ENCODE peak calls at places on chromosomes 5 and 9, in four cellular contexts. One of them, this sample, is unnamed.

GRCh38 chr9:71098801-71099200 is 22.6 kb downstream of the TRPM3 start:
- DNase-seq in WERI-Rb-1: no peak
- DNase-seq in tibial nerve: no peak
- DNase-seq in cardiac muscle cell: no peak
- DNase-seq in this sample: no peak

GRCh38 chr5:33736510-33736909 is 155.3 kb downstream of the ADAMTS12 start:
- DNase-seq in cardiac muscle cell: no peak
- DNase-seq in tibial nerve: no peak
- DNase-seq in WERI-Rb-1: no peak
- DNase-seq in this sample: no peak

GRCh38 chr9:20884985-20885593 is 146.4 kb downstream of the HACD4 start:
- DNase-seq in WERI-Rb-1: peak; percentile 62
- DNase-seq in tibial nerve: peak; percentile 26
- DNase-seq in cardiac muscle cell: peak; percentile 45
- DNase-seq in this sample: peak; percentile 49

GRCh38 chr5:172778223-172778814 is 7.3 kb upstream of the DUSP1 start:
- DNase-seq in cardiac muscle cell: no peak
- DNase-seq in tibial nerve: no peak
- DNase-seq in WERI-Rb-1: peak; percentile 27
- DNase-seq in this sample: no peak

GRCh38 chr5:74679968-74680367 is 5.1 kb upstream of the HEXB start:
- DNase-seq in tibial nerve: no peak
- DNase-seq in WERI-Rb-1: no peak
- DNase-seq in cardiac muscle cell: no peak
- DNase-seq in this sample: no peak

GRCh38 chr5:11302663-11303062 is 541.6 kb upstream of the DAP start:
- DNase-seq in cardiac muscle cell: no peak
- DNase-seq in WERI-Rb-1: no peak
- DNase-seq in tibial nerve: no peak
- DNase-seq in this sample: no peak

GRCh38 chr9:26170224-26170623 is 492.0 kb upstream of the TUSC1 start:
- DNase-seq in tibial nerve: no peak
- DNase-seq in cardiac muscle cell: no peak
- DNase-seq in WERI-Rb-1: no peak
- DNase-seq in this sample: no peak

GRCh38 chr5:80239680-80240367 is 16.0 kb downstream of the SERINC5 start:
- DNase-seq in cardiac muscle cell: no peak
- DNase-seq in tibial nerve: no peak
- DNase-seq in WERI-Rb-1: no peak
- DNase-seq in this sample: no peak

GRCh38 chr9:94921072-94921471 is 194.6 kb downstream of the AOPEP start:
- DNase-seq in tibial nerve: no peak
- DNase-seq in cardiac muscle cell: peak; percentile 42
- DNase-seq in WERI-Rb-1: no peak
- DNase-seq in this sample: no peak

GRCh38 chr5:78972654-78973428 is 12.3 kb downstream of the ARSB start:
- DNase-seq in WERI-Rb-1: no peak
- DNase-seq in cardiac muscle cell: no peak
- DNase-seq in tibial nerve: no peak
- DNase-seq in this sample: peak; percentile 33

GRCh38 chr5:62979472-62979871 is 400.9 kb downstream of the LRRC70 start:
- DNase-seq in WERI-Rb-1: no peak
- DNase-seq in cardiac muscle cell: no peak
- DNase-seq in tibial nerve: no peak
- DNase-seq in this sample: no peak

GRCh38 chr9:114072181-114073140 is 5.6 kb downstream of the AMBP start:
- DNase-seq in tibial nerve: no peak
- DNase-seq in WERI-Rb-1: no peak
- DNase-seq in cardiac muscle cell: no peak
- DNase-seq in this sample: peak; percentile 23

GRCh38 chr5:38448553-38449350 is 107.7 kb downstream of the LIFR start:
- DNase-seq in cardiac muscle cell: no peak
- DNase-seq in WERI-Rb-1: no peak
- DNase-seq in tibial nerve: no peak
- DNase-seq in this sample: no peak

GRCh38 chr5:120841830-120842229 is 377.7 kb downstream of the PRR16 start:
- DNase-seq in WERI-Rb-1: no peak
- DNase-seq in cardiac muscle cell: no peak
- DNase-seq in tibial nerve: no peak
- DNase-seq in this sample: no peak

GRCh38 chr9:38622083-38622674 is 1.8 kb upstream of the ANKRD18A start:
- DNase-seq in cardiac muscle cell: peak; percentile 23
- DNase-seq in WERI-Rb-1: peak; percentile 58
- DNase-seq in tibial nerve: no peak
- DNase-seq in this sample: peak; percentile 30

GRCh38 chr9:118578467-118578866 is 790.8 kb downstream of the BRINP1 start:
- DNase-seq in WERI-Rb-1: no peak
- DNase-seq in tibial nerve: no peak
- DNase-seq in cardiac muscle cell: no peak
- DNase-seq in this sample: no peak

GRCh38 chr9:77856615-77857014 is 175.0 kb downstream of the GNAQ start:
- DNase-seq in cardiac muscle cell: no peak
- DNase-seq in tibial nerve: no peak
- DNase-seq in WERI-Rb-1: no peak
- DNase-seq in this sample: no peak

GRCh38 chr9:101791938-101792337 is 53.5 kb upstream of the GRIN3A start:
- DNase-seq in tibial nerve: no peak
- DNase-seq in cardiac muscle cell: peak; percentile 63
- DNase-seq in WERI-Rb-1: peak; percentile 81
- DNase-seq in this sample: peak; percentile 46

GRCh38 chr9:89984214-89984613 is 379.4 kb downstream of the GADD45G start:
- DNase-seq in WERI-Rb-1: no peak
- DNase-seq in tibial nerve: no peak
- DNase-seq in cardiac muscle cell: no peak
- DNase-seq in this sample: no peak

GRCh38 chr5:13567819-13568218 is 376.7 kb downstream of the DNAH5 start:
- DNase-seq in WERI-Rb-1: no peak
- DNase-seq in tibial nerve: no peak
- DNase-seq in cardiac muscle cell: no peak
- DNase-seq in this sample: no peak

GRCh38 chr5:78016831-78017529 is 240.8 kb upstream of the TBCA start:
- DNase-seq in tibial nerve: no peak
- DNase-seq in WERI-Rb-1: no peak
- DNase-seq in cardiac muscle cell: no peak
- DNase-seq in this sample: peak; percentile 18

GRCh38 chr9:121769939-121770338 is 118.5 kb downstream of the DAB2IP start:
- DNase-seq in WERI-Rb-1: no peak
- DNase-seq in tibial nerve: no peak
- DNase-seq in cardiac muscle cell: no peak
- DNase-seq in this sample: no peak
- H3K36me3 ChIP-seq in WERI-Rb-1: peaks cover 96% of the 10 kb centered on the region
- H3K36me3 ChIP-seq in tibial nerve: no peaks in the 10 kb centered on the region
- H3K36me3 ChIP-seq in cardiac muscle cell: peaks cover 60% of the 10 kb centered on the region
- H3K36me3 ChIP-seq in this sample: peaks cover 7% of the 10 kb centered on the region

GRCh38 chr9:36818965-36819870 is 214.8 kb downstream of the PAX5 start:
- DNase-seq in WERI-Rb-1: peak; percentile 89
- DNase-seq in cardiac muscle cell: peak; percentile 82
- DNase-seq in tibial nerve: no peak
- DNase-seq in this sample: no peak

GRCh38 chr9:36820392-36820861 is 213.6 kb downstream of the PAX5 start:
- DNase-seq in WERI-Rb-1: peak; percentile 5
- DNase-seq in tibial nerve: no peak
- DNase-seq in cardiac muscle cell: no peak
- DNase-seq in this sample: no peak

GRCh38 chr9:36817160-36817834 is 216.8 kb downstream of the PAX5 start:
- DNase-seq in WERI-Rb-1: no peak
- DNase-seq in tibial nerve: no peak
- DNase-seq in cardiac muscle cell: no peak
- DNase-seq in this sample: no peak

GRCh38 chr9:36815566-36816348 is 218.3 kb downstream of the PAX5 start:
- DNase-seq in WERI-Rb-1: no peak
- DNase-seq in tibial nerve: no peak
- DNase-seq in cardiac muscle cell: no peak
- DNase-seq in this sample: no peak

GRCh38 chr9:36818242-36818938 is 215.7 kb downstream of the PAX5 start:
- DNase-seq in WERI-Rb-1: peak; percentile 66
- DNase-seq in tibial nerve: no peak
- DNase-seq in cardiac muscle cell: no peak
- DNase-seq in this sample: no peak
- H3K9me3 ChIP-seq in WERI-Rb-1: no peaks in the 10 kb centered on the region
- H3K9me3 ChIP-seq in tibial nerve: no peaks in the 10 kb centered on the region
- H3K9me3 ChIP-seq in cardiac muscle cell: no peaks in the 10 kb centered on the region
- H3K9me3 ChIP-seq in this sample: no peaks in the 10 kb centered on the region

GRCh38 chr5:142317173-142317572 is 7.6 kb downstream of the SPRY4 start:
- DNase-seq in WERI-Rb-1: no peak
- DNase-seq in tibial nerve: no peak
- DNase-seq in cardiac muscle cell: no peak
- DNase-seq in this sample: no peak

GRCh38 chr5:142319105-142319504 is 5.7 kb downstream of the SPRY4 start:
- DNase-seq in WERI-Rb-1: no peak
- DNase-seq in tibial nerve: no peak
- DNase-seq in cardiac muscle cell: no peak
- DNase-seq in this sample: no peak

GRCh38 chr5:142316681-142317080 is 8.1 kb downstream of the SPRY4 start:
- DNase-seq in tibial nerve: no peak
- DNase-seq in cardiac muscle cell: no peak
- DNase-seq in WERI-Rb-1: no peak
- DNase-seq in this sample: peak; percentile 77

GRCh38 chr5:142316051-142316450 is 8.8 kb downstream of the SPRY4 start:
- DNase-seq in WERI-Rb-1: no peak
- DNase-seq in tibial nerve: no peak
- DNase-seq in cardiac muscle cell: peak; percentile 67
- DNase-seq in this sample: peak; percentile 98

GRCh38 chr5:142317673-142318261 is 7.1 kb downstream of the SPRY4 start:
- DNase-seq in tibial nerve: no peak
- DNase-seq in WERI-Rb-1: no peak
- DNase-seq in cardiac muscle cell: no peak
- DNase-seq in this sample: peak; percentile 66
- TF ChIP-seq CTCF in tibial nerve: no peak
- TF ChIP-seq CTCF in WERI-Rb-1: peak; percentile 7
- TF ChIP-seq CTCF in cardiac muscle cell: peak; percentile 36
- TF ChIP-seq CTCF in this sample: peak; percentile 62

GRCh38 chr5:135359374-135360165 is 39.5 kb downstream of the MACROH2A1 start:
- DNase-seq in tibial nerve: no peak
- DNase-seq in WERI-Rb-1: no peak
- DNase-seq in cardiac muscle cell: no peak
- DNase-seq in this sample: no peak

GRCh38 chr5:135353952-135354721 is 44.9 kb downstream of the MACROH2A1 start:
- DNase-seq in cardiac muscle cell: no peak
- DNase-seq in tibial nerve: no peak
- DNase-seq in WERI-Rb-1: no peak
- DNase-seq in this sample: no peak

GRCh38 chr5:135360278-135361274 is 38.5 kb downstream of the MACROH2A1 start:
- DNase-seq in WERI-Rb-1: no peak
- DNase-seq in tibial nerve: no peak
- DNase-seq in cardiac muscle cell: no peak
- DNase-seq in this sample: no peak

GRCh38 chr5:135355182-135355581 is 43.8 kb downstream of the MACROH2A1 start:
- DNase-seq in tibial nerve: no peak
- DNase-seq in cardiac muscle cell: no peak
- DNase-seq in WERI-Rb-1: no peak
- DNase-seq in this sample: no peak

GRCh38 chr5:135356522-135357318 is 42.3 kb downstream of the MACROH2A1 start:
- DNase-seq in WERI-Rb-1: no peak
- DNase-seq in tibial nerve: peak; percentile 69
- DNase-seq in cardiac muscle cell: peak; percentile 67
- DNase-seq in this sample: no peak
- H3K36me3 ChIP-seq in WERI-Rb-1: peaks cover 98% of the 10 kb centered on the region
- H3K36me3 ChIP-seq in tibial nerve: peaks cover 6% of the 10 kb centered on the region
- H3K36me3 ChIP-seq in cardiac muscle cell: peaks cover 30% of the 10 kb centered on the region
- H3K36me3 ChIP-seq in this sample: peaks cover 28% of the 10 kb centered on the region

DNA sequence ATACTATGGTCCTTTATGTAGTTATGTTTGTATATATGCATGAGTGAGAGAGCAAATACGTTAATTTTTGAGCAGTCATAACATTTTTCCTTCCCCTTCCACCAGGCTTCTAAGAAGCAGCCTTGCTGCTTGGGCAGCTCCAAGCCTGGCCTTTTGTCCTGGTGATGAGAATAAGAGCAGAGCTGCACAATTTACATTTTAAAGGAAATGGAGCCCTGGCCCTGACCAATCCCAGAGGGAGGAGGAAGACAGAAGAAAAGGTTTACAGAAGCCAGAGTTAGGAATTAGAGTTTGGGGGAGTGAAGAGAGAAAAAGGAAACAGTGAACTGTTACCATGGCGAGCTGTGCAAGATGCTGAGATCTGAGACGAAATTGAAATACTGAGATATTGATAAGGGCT is 25.3 kb upstream of the EFNA5 start:
- DNase-seq in tibial nerve: no peak
- DNase-seq in cardiac muscle cell: no peak
- DNase-seq in WERI-Rb-1: no peak
- DNase-seq in this sample: no peak
- H3K9me3 ChIP-seq in tibial nerve: no peaks in the 10 kb centered on the region
- H3K9me3 ChIP-seq in cardiac muscle cell: no peaks in the 10 kb centered on the region
- H3K9me3 ChIP-seq in WERI-Rb-1: no peaks in the 10 kb centered on the region
- H3K9me3 ChIP-seq in this sample: peaks cover 3% of the 10 kb centered on the region

DNA sequence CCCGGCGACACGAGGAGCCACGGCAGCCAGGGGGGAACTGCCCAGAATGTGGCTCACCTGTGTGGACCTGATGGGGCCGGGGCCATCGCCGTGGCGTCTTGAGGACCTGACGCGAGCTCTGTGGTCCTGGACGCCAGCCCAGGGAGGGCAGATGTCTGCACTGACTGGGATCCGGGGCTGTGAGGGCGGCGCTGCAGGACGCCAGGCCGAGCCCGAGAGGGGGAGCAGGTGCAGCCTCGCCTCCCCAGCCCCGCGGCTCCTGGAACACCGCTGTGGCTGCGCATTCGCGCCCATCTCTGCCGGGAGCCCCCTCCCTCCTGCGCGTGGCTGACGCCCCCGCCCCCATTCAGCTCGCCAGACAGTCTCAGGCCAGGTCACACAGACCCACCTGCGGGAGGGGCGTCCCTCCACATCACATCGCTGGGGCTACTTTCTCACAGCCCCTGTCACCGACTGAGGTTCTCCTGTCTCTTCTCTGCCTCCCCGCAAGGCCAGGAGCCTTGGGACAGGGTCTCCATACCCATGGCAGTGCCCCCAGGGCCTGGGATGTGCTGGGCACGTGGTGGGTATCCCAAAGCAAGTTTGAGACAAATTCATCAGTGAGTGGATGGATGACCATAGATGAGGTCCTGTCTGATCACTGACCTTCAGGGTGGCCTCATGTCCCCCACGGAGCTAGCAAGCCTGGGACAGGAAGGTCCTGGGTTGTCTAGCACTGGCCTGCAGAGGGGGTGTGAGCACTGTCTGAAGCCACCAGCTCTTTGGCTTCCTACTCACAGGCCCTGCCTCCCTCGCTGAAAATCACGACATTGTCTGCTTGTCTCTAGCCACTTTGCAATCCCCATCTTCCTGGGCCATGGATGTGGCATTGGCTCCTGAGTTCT is 47.3 kb downstream of the RASGEF1C start:
- DNase-seq in cardiac muscle cell: no peak
- DNase-seq in tibial nerve: no peak
- DNase-seq in WERI-Rb-1: no peak
- DNase-seq in this sample: no peak
- TF ChIP-seq CTCF in cardiac muscle cell: peak; percentile 4
- TF ChIP-seq CTCF in tibial nerve: peak; percentile 22
- TF ChIP-seq CTCF in WERI-Rb-1: peak; percentile 9
- TF ChIP-seq CTCF in this sample: no peak

GRCh38 chr9:116697887-116698286 is 10.8 kb downstream of the TRIM32 start:
- DNase-seq in WERI-Rb-1: no peak
- DNase-seq in tibial nerve: no peak
- DNase-seq in cardiac muscle cell: no peak
- DNase-seq in this sample: no peak
- H3K36me3 ChIP-seq in WERI-Rb-1: peaks cover 77% of the 10 kb centered on the region
- H3K36me3 ChIP-seq in tibial nerve: peaks cover 20% of the 10 kb centered on the region
- H3K36me3 ChIP-seq in cardiac muscle cell: peaks cover 20% of the 10 kb centered on the region
- H3K36me3 ChIP-seq in this sample: peaks cover 43% of the 10 kb centered on the region

GRCh38 chr5:141223112-141223783 is at the start of gene PCDHB14:
- DNase-seq in cardiac muscle cell: peak; percentile 65
- DNase-seq in WERI-Rb-1: peak; percentile 47
- DNase-seq in tibial nerve: no peak
- DNase-seq in this sample: peak; percentile 95
- H3K9me3 ChIP-seq in cardiac muscle cell: no peaks in the 10 kb centered on the region
- H3K9me3 ChIP-seq in WERI-Rb-1: no peaks in the 10 kb centered on the region
- H3K9me3 ChIP-seq in tibial nerve: peaks cover 82% of the 10 kb centered on the region
- H3K9me3 ChIP-seq in this sample: peaks cover 18% of the 10 kb centered on the region

GRCh38 chr5:159864885-159865622 is 51.2 kb upstream of the ADRA1B start:
- DNase-seq in WERI-Rb-1: no peak
- DNase-seq in cardiac muscle cell: no peak
- DNase-seq in tibial nerve: no peak
- DNase-seq in this sample: no peak
- TF ChIP-seq CTCF in WERI-Rb-1: no peak
- TF ChIP-seq CTCF in cardiac muscle cell: no peak
- TF ChIP-seq CTCF in tibial nerve: no peak
- TF ChIP-seq CTCF in this sample: no peak

This sample was measured in A673.